ENCODE peak calls at places on chromosomes 11 and 22, in ten cellular contexts. K, A, S, Q, B, L, U, G, V and Z are unnamed samples.

GRCh38 chr11:2265396-2265795 is 5.0 kb downstream of the ASCL2 start:
- DNase-seq in K (no peak), A (no peak), S (no peak), Q (no peak), B (no peak), L (no peak), U (no peak), G (no peak), V (no peak), Z (no peak)

GRCh38 chr22:33105501-33105911 is 47.3 kb upstream of the SYN3 start:
- DNase-seq in K (no peak), A (peak; percentile 34), S (no peak), Q (no peak), B (peak; percentile 6), L (no peak), U (no peak), G (no peak), V (no peak), Z (no peak)

GRCh38 chr11:7584910-7585309 is 71.1 kb downstream of the PPFIBP2 start:
- DNase-seq in K (no peak), A (no peak), S (no peak), Q (no peak), B (no peak), L (no peak), U (no peak), G (no peak), V (no peak), Z (no peak)

GRCh38 chr11:76663461-76663760 is 7.1 kb downstream of the LRRC32 start:
- DNase-seq in K (no peak), A (no peak), S (no peak), Q (no peak), B (no peak), L (peak; percentile 58), U (no peak), G (no peak), V (no peak), Z (no peak)

GRCh38 chr22:49300951-49301397 is 526.7 kb downstream of the BRD1 start:
- DNase-seq in K (no peak), A (no peak), S (peak; percentile 2), Q (no peak), B (no peak), L (peak; percentile 45), U (no peak), G (no peak), V (peak; percentile 6), Z (no peak)

GRCh38 chr11:133808393-133809140 is 36.7 kb downstream of the SPATA19 start:
- DNase-seq in K (no peak), A (no peak), S (no peak), Q (no peak), B (no peak), L (no peak), U (no peak), G (no peak), V (no peak), Z (no peak)

GRCh38 chr11:134270250-134270714 is 5.9 kb upstream of the GLB1L3 start:
- DNase-seq in K (peak; percentile 22), A (no peak), S (no peak), Q (no peak), B (no peak), L (no peak), U (no peak), G (no peak), V (no peak), Z (no peak)

GRCh38 chr22:38755155-38755910 is 465 bp downstream of the SUN2 start:
- DNase-seq in K (no peak), A (peak; percentile 73), S (peak; percentile 95), Q (peak; percentile 96), B (peak; percentile 72), L (peak; percentile 98), U (peak; percentile 42), G (peak; percentile 43), V (peak; percentile 95), Z (peak; percentile 95)

GRCh38 chr11:113159967-113160621 is 154.3 kb upstream of the TTC12 start:
- DNase-seq in K (no peak), A (no peak), S (peak; percentile 31), Q (peak; percentile 20), B (no peak), L (no peak), U (no peak), G (no peak), V (no peak), Z (no peak)

GRCh38 chr11:44030276-44030932 is 17.4 kb upstream of the ACCSL start:
- DNase-seq in K (no peak), A (no peak), S (peak; percentile 80), Q (peak; percentile 52), B (peak; percentile 88), L (no peak), U (no peak), G (peak; percentile 54), V (peak; percentile 59), Z (peak; percentile 44)

GRCh38 chr22:50620861-50621490 is 7.0 kb downstream of the ARSA start:
- DNase-seq in K (no peak), A (no peak), S (no peak), Q (no peak), B (no peak), L (peak; percentile 88), U (no peak), G (no peak), V (no peak), Z (no peak)

GRCh38 chr22:17924735-17925727 is 99.3 kb downstream of the MICAL3 start:
- DNase-seq in K (no peak), A (no peak), S (no peak), Q (no peak), B (no peak), L (no peak), U (no peak), G (no peak), V (no peak), Z (no peak)

GRCh38 chr22:50469377-50470305 is 5.2 kb downstream of the SBF1 start:
- DNase-seq in K (peak; percentile 8), A (peak; percentile 72), S (peak; percentile 46), Q (peak; percentile 49), B (peak; percentile 68), L (peak; percentile 98), U (no peak), G (peak; percentile 58), V (peak; percentile 75), Z (peak; percentile 41)

DNA sequence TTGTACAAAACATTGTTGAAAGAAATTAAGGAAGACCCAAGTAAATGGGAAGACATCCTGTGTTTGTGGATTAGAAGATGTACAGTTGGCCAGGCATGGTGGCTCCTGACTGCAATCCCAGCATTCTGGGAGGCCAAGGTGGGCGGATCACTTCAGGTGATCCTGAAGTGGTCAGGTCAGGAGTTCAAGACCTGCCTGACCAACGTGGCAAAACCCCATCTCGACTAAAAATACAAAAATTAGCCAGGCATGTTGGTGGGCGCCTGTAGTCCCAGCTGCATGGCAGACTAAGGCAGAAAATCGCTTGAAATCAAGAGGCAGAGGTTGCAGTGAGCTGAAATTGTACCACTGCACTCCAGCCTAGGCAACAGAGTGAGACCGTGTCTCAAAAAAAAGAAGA is 62.0 kb upstream of the SEPTIN5 start:
- DNase-seq in K (no peak), A (no peak), S (no peak), Q (no peak), B (no peak), L (no peak), U (no peak), G (no peak), V (no peak), Z (no peak)
- H3K27ac ChIP-seq in K (no peak overlapping the region), A (no peak overlapping the region), S (no peak overlapping the region), Q (no peak overlapping the region), B (no peak overlapping the region), L (no peak overlapping the region), U (no peak overlapping the region), G (no peak overlapping the region), V (no peak overlapping the region), Z (no peak overlapping the region)

GRCh38 chr22:43205748-43206514 is 19.0 kb upstream of the TTLL12 start:
- DNase-seq in K (no peak), A (no peak), S (no peak), Q (no peak), B (no peak), L (no peak), U (no peak), G (no peak), V (no peak), Z (no peak)
- H3K27ac ChIP-seq in K (no peak overlapping the region), A (no peak overlapping the region), S (no peak overlapping the region), Q (no peak overlapping the region), B (no peak overlapping the region), L (no peak overlapping the region), U (no peak overlapping the region), G (no peak overlapping the region), V (no peak overlapping the region), Z (no peak overlapping the region)

GRCh38 chr11:57641426-57641825 is 8.3 kb downstream of the YPEL4 start:
- DNase-seq in K (no peak), A (peak; percentile 61), S (no peak), Q (no peak), B (peak; percentile 48), L (no peak), U (no peak), G (no peak), V (no peak), Z (no peak)

GRCh38 chr11:57641011-57641410 is 8.7 kb downstream of the YPEL4 start:
- DNase-seq in K (no peak), A (no peak), S (no peak), Q (no peak), B (no peak), L (no peak), U (no peak), G (no peak), V (no peak), Z (no peak)

GRCh38 chr11:57639321-57640067 is 10.2 kb downstream of the YPEL4 start:
- DNase-seq in K (no peak), A (no peak), S (no peak), Q (no peak), B (peak; percentile 68), L (no peak), U (no peak), G (peak; percentile 64), V (no peak), Z (no peak)

GRCh38 chr11:57638811-57639320 is 10.8 kb downstream of the YPEL4 start:
- DNase-seq in K (no peak), A (no peak), S (no peak), Q (no peak), B (no peak), L (no peak), U (no peak), G (peak; percentile 29), V (no peak), Z (no peak)

DNA sequence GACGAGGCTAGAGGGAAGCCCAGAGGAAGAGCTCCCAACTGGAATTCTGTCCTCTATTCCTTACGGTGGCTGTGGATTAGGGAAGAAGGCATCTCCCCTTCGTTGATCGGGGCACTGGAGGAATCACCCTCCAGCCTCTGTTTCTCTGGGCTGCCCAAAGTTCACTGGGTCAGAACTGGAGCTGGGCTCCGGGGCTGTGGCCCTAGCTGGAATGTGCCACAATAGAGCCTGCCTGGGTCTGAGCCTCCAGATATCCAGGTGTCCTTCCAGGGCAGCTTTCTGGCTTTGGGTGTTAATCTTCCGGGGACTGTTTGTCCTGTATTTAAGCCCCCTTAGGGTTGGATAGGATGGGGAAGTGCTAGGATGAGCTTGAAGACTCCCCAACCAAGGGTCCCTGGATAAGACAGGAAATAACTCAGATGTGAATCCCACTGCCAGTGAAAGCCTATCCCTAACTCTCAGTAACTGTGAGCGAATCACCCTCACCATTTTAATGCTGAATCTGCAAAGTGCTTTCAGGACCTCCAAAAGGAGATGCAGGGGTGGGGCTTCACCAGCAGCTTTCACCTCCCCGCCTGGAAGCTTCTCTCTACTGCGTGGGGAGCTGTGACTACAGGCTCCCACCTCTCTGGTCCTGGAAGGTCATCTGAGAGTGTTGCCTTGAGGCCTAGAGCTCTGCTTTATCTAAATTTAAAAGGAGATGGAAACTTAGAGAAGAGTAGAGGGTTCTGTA is 9.5 kb downstream of the YPEL4 start:
- DNase-seq in K (no peak), A (no peak), S (no peak), Q (no peak), B (no peak), L (no peak), U (no peak), G (no peak), V (no peak), Z (no peak)
- H3K27ac ChIP-seq in K (no peak overlapping the region), A (peak overlapping the region; percentile 84), S (no peak overlapping the region), Q (peak overlapping the region; percentile 38), B (peak overlapping the region; percentile 36), L (peak overlapping the region; percentile 80), U (no peak overlapping the region), G (no peak overlapping the region), V (no peak overlapping the region), Z (peak overlapping the region; percentile 44)

GRCh38 chr11:67345949-67346819 is 7.2 kb downstream of the POLD4 start:
- DNase-seq in K (peak; percentile 54), A (peak; percentile 81), S (no peak), Q (no peak), B (peak; percentile 61), L (no peak), U (no peak), G (no peak), V (no peak), Z (no peak)
- H3K27ac ChIP-seq in K (no peak overlapping the region), A (peak overlapping the region; percentile 85), S (no peak overlapping the region), Q (no peak overlapping the region), B (no peak overlapping the region), L (peak overlapping the region; percentile 74), U (no peak overlapping the region), G (no peak overlapping the region), V (peak overlapping the region; percentile 74), Z (no peak overlapping the region)